ENCODE peak calls at places on chromosome 9, in ten cellular contexts. One of them, this sample, is unnamed.

GRCh38 chr9:114732842-114733241 is 50.9 kb upstream of the TEX48 start:
- DNase-seq in EH: peak
- DNase-seq in tibial artery: no peak
- DNase-seq in T follicular helper cell: no peak
- DNase-seq in GM03348: no peak
- DNase-seq in AG10803: no peak
- DNase-seq in aorta: no peak
- DNase-seq in hypothalamus: no peak
- DNase-seq in stimulated activated CD4-positive, alpha-beta T cell treated with anti-CD3 and anti-CD28 coated beads, Interleukin-2, amount 100 ng/mL, for 48 hours: no peak
- DNase-seq in fibroblast of lung: peak
- DNase-seq in this sample: no peak

GRCh38 chr9:86907346-86907745 is 40.0 kb downstream of the GAS1 start:
- DNase-seq in hypothalamus: no peak
- DNase-seq in T follicular helper cell: no peak
- DNase-seq in fibroblast of lung: no peak
- DNase-seq in tibial artery: no peak
- DNase-seq in AG10803: no peak
- DNase-seq in stimulated activated CD4-positive, alpha-beta T cell treated with anti-CD3 and anti-CD28 coated beads, Interleukin-2, amount 100 ng/mL, for 48 hours: no peak
- DNase-seq in EH: peak
- DNase-seq in GM03348: no peak
- DNase-seq in aorta: no peak
- DNase-seq in this sample: no peak

GRCh38 chr9:91359734-91360470 is 1.8 kb downstream of the AUH start:
- DNase-seq in fibroblast of lung: no peak
- DNase-seq in T follicular helper cell: no peak
- DNase-seq in EH: peak
- DNase-seq in AG10803: no peak
- DNase-seq in stimulated activated CD4-positive, alpha-beta T cell treated with anti-CD3 and anti-CD28 coated beads, Interleukin-2, amount 100 ng/mL, for 48 hours: no peak
- DNase-seq in tibial artery: no peak
- DNase-seq in GM03348: no peak
- DNase-seq in hypothalamus: no peak
- DNase-seq in aorta: no peak
- DNase-seq in this sample: no peak

GRCh38 chr9:37061763-37062162 is 27.7 kb upstream of the PAX5 start:
- DNase-seq in tibial artery: no peak
- DNase-seq in EH: peak
- DNase-seq in fibroblast of lung: peak
- DNase-seq in AG10803: peak
- DNase-seq in hypothalamus: no peak
- DNase-seq in aorta: no peak
- DNase-seq in stimulated activated CD4-positive, alpha-beta T cell treated with anti-CD3 and anti-CD28 coated beads, Interleukin-2, amount 100 ng/mL, for 48 hours: no peak
- DNase-seq in GM03348: no peak
- DNase-seq in T follicular helper cell: no peak
- DNase-seq in this sample: no peak

GRCh38 chr9:127525426-127526188 is 74.3 kb downstream of the LRSAM1 start:
- DNase-seq in fibroblast of lung: no peak
- DNase-seq in aorta: no peak
- DNase-seq in T follicular helper cell: no peak
- DNase-seq in stimulated activated CD4-positive, alpha-beta T cell treated with anti-CD3 and anti-CD28 coated beads, Interleukin-2, amount 100 ng/mL, for 48 hours: no peak
- DNase-seq in EH: peak
- DNase-seq in GM03348: peak
- DNase-seq in AG10803: peak
- DNase-seq in tibial artery: no peak
- DNase-seq in hypothalamus: no peak
- DNase-seq in this sample: peak

GRCh38 chr9:97559111-97559514 is 57.6 kb downstream of the TMOD1 start:
- DNase-seq in T follicular helper cell: no peak
- DNase-seq in tibial artery: no peak
- DNase-seq in stimulated activated CD4-positive, alpha-beta T cell treated with anti-CD3 and anti-CD28 coated beads, Interleukin-2, amount 100 ng/mL, for 48 hours: peak
- DNase-seq in hypothalamus: no peak
- DNase-seq in fibroblast of lung: no peak
- DNase-seq in aorta: no peak
- DNase-seq in AG10803: no peak
- DNase-seq in EH: peak
- DNase-seq in GM03348: no peak
- DNase-seq in this sample: no peak

GRCh38 chr9:101028346-101029299 is at the start of gene PLPPR1:
- DNase-seq in aorta: peak
- DNase-seq in fibroblast of lung: peak
- DNase-seq in AG10803: peak
- DNase-seq in T follicular helper cell: no peak
- DNase-seq in GM03348: peak
- DNase-seq in EH: peak
- DNase-seq in tibial artery: no peak
- DNase-seq in hypothalamus: peak
- DNase-seq in stimulated activated CD4-positive, alpha-beta T cell treated with anti-CD3 and anti-CD28 coated beads, Interleukin-2, amount 100 ng/mL, for 48 hours: no peak
- DNase-seq in this sample: no peak

GRCh38 chr9:134858051-134858841 is 22.4 kb upstream of the FCN2 start:
- DNase-seq in tibial artery: no peak
- DNase-seq in stimulated activated CD4-positive, alpha-beta T cell treated with anti-CD3 and anti-CD28 coated beads, Interleukin-2, amount 100 ng/mL, for 48 hours: peak
- DNase-seq in aorta: no peak
- DNase-seq in T follicular helper cell: no peak
- DNase-seq in hypothalamus: no peak
- DNase-seq in EH: peak
- DNase-seq in fibroblast of lung: peak
- DNase-seq in AG10803: peak
- DNase-seq in GM03348: no peak
- DNase-seq in this sample: no peak

GRCh38 chr9:85521331-85522197 is 220.2 kb downstream of the AGTPBP1 start:
- DNase-seq in tibial artery: no peak
- DNase-seq in EH: peak
- DNase-seq in T follicular helper cell: no peak
- DNase-seq in GM03348: peak
- DNase-seq in fibroblast of lung: no peak
- DNase-seq in hypothalamus: peak
- DNase-seq in aorta: no peak
- DNase-seq in AG10803: peak
- DNase-seq in stimulated activated CD4-positive, alpha-beta T cell treated with anti-CD3 and anti-CD28 coated beads, Interleukin-2, amount 100 ng/mL, for 48 hours: no peak
- DNase-seq in this sample: no peak

GRCh38 chr9:73172811-73173210 is 21.1 kb downstream of the ANXA1 start:
- DNase-seq in tibial artery: no peak
- DNase-seq in fibroblast of lung: no peak
- DNase-seq in stimulated activated CD4-positive, alpha-beta T cell treated with anti-CD3 and anti-CD28 coated beads, Interleukin-2, amount 100 ng/mL, for 48 hours: no peak
- DNase-seq in T follicular helper cell: no peak
- DNase-seq in GM03348: no peak
- DNase-seq in aorta: no peak
- DNase-seq in AG10803: no peak
- DNase-seq in hypothalamus: no peak
- DNase-seq in EH: no peak
- DNase-seq in this sample: no peak

GRCh38 chr9:71353723-71354122 is 232.3 kb upstream of the TRPM3 start:
- DNase-seq in T follicular helper cell: no peak
- DNase-seq in AG10803: peak
- DNase-seq in hypothalamus: no peak
- DNase-seq in EH: peak
- DNase-seq in fibroblast of lung: peak
- DNase-seq in aorta: no peak
- DNase-seq in stimulated activated CD4-positive, alpha-beta T cell treated with anti-CD3 and anti-CD28 coated beads, Interleukin-2, amount 100 ng/mL, for 48 hours: no peak
- DNase-seq in GM03348: peak
- DNase-seq in tibial artery: no peak
- DNase-seq in this sample: no peak

GRCh38 chr9:131237931-131238401 is 38.3 kb downstream of the FAM78A start:
- DNase-seq in fibroblast of lung: peak
- DNase-seq in aorta: peak
- DNase-seq in hypothalamus: peak
- DNase-seq in EH: peak
- DNase-seq in stimulated activated CD4-positive, alpha-beta T cell treated with anti-CD3 and anti-CD28 coated beads, Interleukin-2, amount 100 ng/mL, for 48 hours: peak
- DNase-seq in T follicular helper cell: peak
- DNase-seq in GM03348: peak
- DNase-seq in AG10803: peak
- DNase-seq in tibial artery: peak
- DNase-seq in this sample: peak

GRCh38 chr9:86352440-86353106 is 1.6 kb downstream of the TUT7 start:
- DNase-seq in aorta: no peak
- DNase-seq in tibial artery: no peak
- DNase-seq in AG10803: peak
- DNase-seq in T follicular helper cell: peak
- DNase-seq in GM03348: no peak
- DNase-seq in EH: no peak
- DNase-seq in fibroblast of lung: peak
- DNase-seq in hypothalamus: no peak
- DNase-seq in stimulated activated CD4-positive, alpha-beta T cell treated with anti-CD3 and anti-CD28 coated beads, Interleukin-2, amount 100 ng/mL, for 48 hours: no peak
- DNase-seq in this sample: no peak

GRCh38 chr9:99255651-99256050 is 33.6 kb downstream of the SEC61B start:
- DNase-seq in T follicular helper cell: no peak
- DNase-seq in hypothalamus: no peak
- DNase-seq in fibroblast of lung: no peak
- DNase-seq in EH: no peak
- DNase-seq in tibial artery: no peak
- DNase-seq in AG10803: no peak
- DNase-seq in stimulated activated CD4-positive, alpha-beta T cell treated with anti-CD3 and anti-CD28 coated beads, Interleukin-2, amount 100 ng/mL, for 48 hours: no peak
- DNase-seq in GM03348: no peak
- DNase-seq in aorta: no peak
- DNase-seq in this sample: no peak

GRCh38 chr9:136762915-136763648 is 1.2 kb downstream of the LCN15 start:
- DNase-seq in stimulated activated CD4-positive, alpha-beta T cell treated with anti-CD3 and anti-CD28 coated beads, Interleukin-2, amount 100 ng/mL, for 48 hours: peak
- DNase-seq in fibroblast of lung: peak
- DNase-seq in EH: peak
- DNase-seq in aorta: peak
- DNase-seq in AG10803: no peak
- DNase-seq in T follicular helper cell: no peak
- DNase-seq in GM03348: peak
- DNase-seq in tibial artery: peak
- DNase-seq in hypothalamus: no peak
- DNase-seq in this sample: no peak

GRCh38 chr9:70921126-70921525 is 200.3 kb downstream of the TRPM3 start:
- DNase-seq in GM03348: no peak
- DNase-seq in tibial artery: no peak
- DNase-seq in fibroblast of lung: peak
- DNase-seq in hypothalamus: no peak
- DNase-seq in EH: peak
- DNase-seq in aorta: no peak
- DNase-seq in T follicular helper cell: no peak
- DNase-seq in stimulated activated CD4-positive, alpha-beta T cell treated with anti-CD3 and anti-CD28 coated beads, Interleukin-2, amount 100 ng/mL, for 48 hours: no peak
- DNase-seq in AG10803: peak
- DNase-seq in this sample: no peak

GRCh38 chr9:121350993-121351561 is 19.0 kb downstream of the STOM start:
- DNase-seq in T follicular helper cell: no peak
- DNase-seq in tibial artery: peak
- DNase-seq in stimulated activated CD4-positive, alpha-beta T cell treated with anti-CD3 and anti-CD28 coated beads, Interleukin-2, amount 100 ng/mL, for 48 hours: no peak
- DNase-seq in GM03348: peak
- DNase-seq in EH: peak
- DNase-seq in aorta: peak
- DNase-seq in AG10803: peak
- DNase-seq in hypothalamus: peak
- DNase-seq in fibroblast of lung: peak
- DNase-seq in this sample: no peak

GRCh38 chr9:97293207-97293721 is 14.2 kb upstream of the CCDC180 start:
- DNase-seq in aorta: no peak
- DNase-seq in hypothalamus: no peak
- DNase-seq in tibial artery: no peak
- DNase-seq in stimulated activated CD4-positive, alpha-beta T cell treated with anti-CD3 and anti-CD28 coated beads, Interleukin-2, amount 100 ng/mL, for 48 hours: no peak
- DNase-seq in EH: peak
- DNase-seq in fibroblast of lung: peak
- DNase-seq in T follicular helper cell: no peak
- DNase-seq in GM03348: no peak
- DNase-seq in AG10803: peak
- DNase-seq in this sample: peak

GRCh38 chr9:125462766-125463384 is 201.2 kb downstream of the GAPVD1 start:
- DNase-seq in GM03348: no peak
- DNase-seq in hypothalamus: no peak
- DNase-seq in EH: no peak
- DNase-seq in stimulated activated CD4-positive, alpha-beta T cell treated with anti-CD3 and anti-CD28 coated beads, Interleukin-2, amount 100 ng/mL, for 48 hours: no peak
- DNase-seq in fibroblast of lung: peak
- DNase-seq in tibial artery: no peak
- DNase-seq in aorta: no peak
- DNase-seq in AG10803: no peak
- DNase-seq in T follicular helper cell: no peak
- DNase-seq in this sample: no peak

GRCh38 chr9:93823245-93824072 is 131.7 kb downstream of the BARX1 start:
- DNase-seq in T follicular helper cell: no peak
- DNase-seq in aorta: no peak
- DNase-seq in fibroblast of lung: no peak
- DNase-seq in AG10803: no peak
- DNase-seq in stimulated activated CD4-positive, alpha-beta T cell treated with anti-CD3 and anti-CD28 coated beads, Interleukin-2, amount 100 ng/mL, for 48 hours: no peak
- DNase-seq in tibial artery: no peak
- DNase-seq in EH: no peak
- DNase-seq in hypothalamus: no peak
- DNase-seq in GM03348: no peak
- DNase-seq in this sample: no peak

GRCh38 chr9:89405832-89406231 is 87.5 kb downstream of the SECISBP2 start:
- DNase-seq in fibroblast of lung: no peak
- DNase-seq in stimulated activated CD4-positive, alpha-beta T cell treated with anti-CD3 and anti-CD28 coated beads, Interleukin-2, amount 100 ng/mL, for 48 hours: no peak
- DNase-seq in EH: no peak
- DNase-seq in tibial artery: no peak
- DNase-seq in GM03348: no peak
- DNase-seq in hypothalamus: peak
- DNase-seq in AG10803: no peak
- DNase-seq in T follicular helper cell: no peak
- DNase-seq in aorta: peak
- DNase-seq in this sample: peak

GRCh38 chr9:26756881-26757280 is 135.7 kb downstream of the CAAP1 start:
- DNase-seq in hypothalamus: peak
- DNase-seq in aorta: no peak
- DNase-seq in T follicular helper cell: no peak
- DNase-seq in stimulated activated CD4-positive, alpha-beta T cell treated with anti-CD3 and anti-CD28 coated beads, Interleukin-2, amount 100 ng/mL, for 48 hours: no peak
- DNase-seq in EH: no peak
- DNase-seq in AG10803: no peak
- DNase-seq in GM03348: no peak
- DNase-seq in tibial artery: no peak
- DNase-seq in fibroblast of lung: no peak
- DNase-seq in this sample: no peak

GRCh38 chr9:22141906-22142305 is 132.8 kb upstream of the CDKN2B start:
- DNase-seq in hypothalamus: no peak
- DNase-seq in tibial artery: no peak
- DNase-seq in fibroblast of lung: peak
- DNase-seq in GM03348: no peak
- DNase-seq in aorta: no peak
- DNase-seq in EH: no peak
- DNase-seq in AG10803: no peak
- DNase-seq in T follicular helper cell: no peak
- DNase-seq in stimulated activated CD4-positive, alpha-beta T cell treated with anti-CD3 and anti-CD28 coated beads, Interleukin-2, amount 100 ng/mL, for 48 hours: no peak
- DNase-seq in this sample: no peak

GRCh38 chr9:129009584-129010141 is 18.5 kb downstream of the SH3GLB2 start:
- DNase-seq in T follicular helper cell: no peak
- DNase-seq in tibial artery: no peak
- DNase-seq in aorta: no peak
- DNase-seq in AG10803: no peak
- DNase-seq in hypothalamus: no peak
- DNase-seq in stimulated activated CD4-positive, alpha-beta T cell treated with anti-CD3 and anti-CD28 coated beads, Interleukin-2, amount 100 ng/mL, for 48 hours: no peak
- DNase-seq in GM03348: no peak
- DNase-seq in EH: no peak
- DNase-seq in fibroblast of lung: no peak
- DNase-seq in this sample: no peak

GRCh38 chr9:79041266-79041665 is 530.5 kb upstream of the TLE4 start:
- DNase-seq in stimulated activated CD4-positive, alpha-beta T cell treated with anti-CD3 and anti-CD28 coated beads, Interleukin-2, amount 100 ng/mL, for 48 hours: no peak
- DNase-seq in fibroblast of lung: no peak
- DNase-seq in EH: no peak
- DNase-seq in T follicular helper cell: no peak
- DNase-seq in AG10803: no peak
- DNase-seq in tibial artery: no peak
- DNase-seq in GM03348: no peak
- DNase-seq in hypothalamus: no peak
- DNase-seq in aorta: no peak
- DNase-seq in this sample: no peak

GRCh38 chr9:76181781-76182180 is 212.4 kb downstream of the RFK start:
- DNase-seq in fibroblast of lung: no peak
- DNase-seq in T follicular helper cell: no peak
- DNase-seq in AG10803: no peak
- DNase-seq in hypothalamus: no peak
- DNase-seq in tibial artery: no peak
- DNase-seq in stimulated activated CD4-positive, alpha-beta T cell treated with anti-CD3 and anti-CD28 coated beads, Interleukin-2, amount 100 ng/mL, for 48 hours: no peak
- DNase-seq in GM03348: no peak
- DNase-seq in aorta: no peak
- DNase-seq in EH: no peak
- DNase-seq in this sample: peak

GRCh38 chr9:15079989-15080388 is 169.8 kb upstream of the FREM1 start:
- DNase-seq in T follicular helper cell: no peak
- DNase-seq in fibroblast of lung: no peak
- DNase-seq in aorta: no peak
- DNase-seq in stimulated activated CD4-positive, alpha-beta T cell treated with anti-CD3 and anti-CD28 coated beads, Interleukin-2, amount 100 ng/mL, for 48 hours: no peak
- DNase-seq in GM03348: no peak
- DNase-seq in hypothalamus: no peak
- DNase-seq in AG10803: no peak
- DNase-seq in EH: no peak
- DNase-seq in tibial artery: no peak
- DNase-seq in this sample: no peak

GRCh38 chr9:29866556-29866955 is 2293.3 kb upstream of the C9orf72 start:
- DNase-seq in AG10803: no peak
- DNase-seq in tibial artery: no peak
- DNase-seq in aorta: no peak
- DNase-seq in fibroblast of lung: no peak
- DNase-seq in GM03348: no peak
- DNase-seq in EH: no peak
- DNase-seq in T follicular helper cell: no peak
- DNase-seq in stimulated activated CD4-positive, alpha-beta T cell treated with anti-CD3 and anti-CD28 coated beads, Interleukin-2, amount 100 ng/mL, for 48 hours: no peak
- DNase-seq in hypothalamus: no peak
- DNase-seq in this sample: no peak